ENCODE peak calls at places on chromosomes 4 and X, in six cellular contexts. One of them, this sample, is unnamed. For H3K4me1, the result is how much of the 10 kb centered on the place peaks cover.

GRCh38 chr4:83082777-83083176 is 31.8 kb downstream of the PLAC8 start:
- DNase-seq in heart left ventricle: no peak
- DNase-seq in GM23248: peak
- DNase-seq in CD8-positive, alpha-beta memory T cell: no peak
- DNase-seq in HAP-1: no peak
- DNase-seq in A549: no peak
- DNase-seq in this sample: no peak

GRCh38 chrX:96372313-96373046 is 312.2 kb upstream of the DIAPH2 start:
- DNase-seq in heart left ventricle: no peak
- DNase-seq in GM23248: peak
- DNase-seq in CD8-positive, alpha-beta memory T cell: no peak
- DNase-seq in HAP-1: peak
- DNase-seq in A549: peak
- DNase-seq in this sample: peak

GRCh38 chr4:23945521-23946017 is 55.7 kb upstream of the PPARGC1A start:
- DNase-seq in heart left ventricle: no peak
- DNase-seq in GM23248: peak
- DNase-seq in CD8-positive, alpha-beta memory T cell: no peak
- DNase-seq in HAP-1: no peak
- DNase-seq in A549: no peak
- DNase-seq in this sample: no peak

GRCh38 chr4:40838742-40839141 is 89.0 kb downstream of the NSUN7 start:
- DNase-seq in heart left ventricle: no peak
- DNase-seq in GM23248: peak
- DNase-seq in CD8-positive, alpha-beta memory T cell: no peak
- DNase-seq in HAP-1: no peak
- DNase-seq in A549: no peak
- DNase-seq in this sample: no peak

GRCh38 chrX:23637187-23637586 is 30.1 kb upstream of the PRDX4 start:
- DNase-seq in heart left ventricle: no peak
- DNase-seq in GM23248: no peak
- DNase-seq in CD8-positive, alpha-beta memory T cell: no peak
- DNase-seq in HAP-1: no peak
- DNase-seq in A549: no peak
- DNase-seq in this sample: no peak

GRCh38 chr4:88158360-88159136 is at the start of gene ABCG2:
- DNase-seq in heart left ventricle: peak
- DNase-seq in GM23248: peak
- DNase-seq in CD8-positive, alpha-beta memory T cell: peak
- DNase-seq in HAP-1: peak
- DNase-seq in A549: peak
- DNase-seq in this sample: peak

GRCh38 chr4:186069734-186070133 is 778 bp downstream of the TLR3 start:
- DNase-seq in heart left ventricle: no peak
- DNase-seq in GM23248: no peak
- DNase-seq in CD8-positive, alpha-beta memory T cell: no peak
- DNase-seq in HAP-1: no peak
- DNase-seq in A549: no peak
- DNase-seq in this sample: no peak

GRCh38 chrX:18424482-18425198 is 768 bp upstream of the CDKL5 start:
- DNase-seq in heart left ventricle: peak
- DNase-seq in GM23248: peak
- DNase-seq in CD8-positive, alpha-beta memory T cell: peak
- DNase-seq in HAP-1: peak
- DNase-seq in A549: peak
- DNase-seq in this sample: no peak

GRCh38 chr4:31674313-31674947 is 954.3 kb downstream of the PCDH7 start:
- DNase-seq in heart left ventricle: no peak
- DNase-seq in GM23248: no peak
- DNase-seq in CD8-positive, alpha-beta memory T cell: no peak
- DNase-seq in HAP-1: peak
- DNase-seq in A549: no peak
- DNase-seq in this sample: no peak

GRCh38 chr4:40321671-40322131 is 13.4 kb upstream of the CHRNA9 start:
- DNase-seq in heart left ventricle: no peak
- DNase-seq in GM23248: peak
- DNase-seq in CD8-positive, alpha-beta memory T cell: no peak
- DNase-seq in HAP-1: peak
- DNase-seq in A549: no peak
- DNase-seq in this sample: no peak

GRCh38 chr4:181264908-181265307 is 978.3 kb upstream of the TENM3 start:
- DNase-seq in heart left ventricle: no peak
- DNase-seq in GM23248: no peak
- DNase-seq in CD8-positive, alpha-beta memory T cell: no peak
- DNase-seq in HAP-1: no peak
- DNase-seq in A549: no peak
- DNase-seq in this sample: no peak

GRCh38 chrX:10545882-10546281 is 74.5 kb downstream of the MID1 start:
- DNase-seq in heart left ventricle: no peak
- DNase-seq in GM23248: no peak
- DNase-seq in CD8-positive, alpha-beta memory T cell: no peak
- DNase-seq in HAP-1: no peak
- DNase-seq in A549: no peak
- DNase-seq in this sample: no peak

GRCh38 chr4:40750461-40751258 is 905 bp downstream of the NSUN7 start:
- DNase-seq in heart left ventricle: no peak
- DNase-seq in GM23248: peak
- DNase-seq in CD8-positive, alpha-beta memory T cell: no peak
- DNase-seq in HAP-1: no peak
- DNase-seq in A549: no peak
- DNase-seq in this sample: peak

GRCh38 chr4:77015390-77015789 is 60.4 kb downstream of the CCNI start:
- DNase-seq in heart left ventricle: no peak
- DNase-seq in GM23248: peak
- DNase-seq in CD8-positive, alpha-beta memory T cell: no peak
- DNase-seq in HAP-1: no peak
- DNase-seq in A549: no peak
- DNase-seq in this sample: no peak

GRCh38 chr4:54063737-54064316 is 578 bp downstream of the CHIC2 start:
- DNase-seq in heart left ventricle: peak
- DNase-seq in GM23248: peak
- DNase-seq in CD8-positive, alpha-beta memory T cell: peak
- DNase-seq in HAP-1: peak
- DNase-seq in A549: peak
- DNase-seq in this sample: peak

GRCh38 chr4:61395754-61396153 is 195.6 kb downstream of the ADGRL3 start:
- DNase-seq in heart left ventricle: no peak
- DNase-seq in GM23248: no peak
- DNase-seq in CD8-positive, alpha-beta memory T cell: no peak
- DNase-seq in HAP-1: no peak
- DNase-seq in A549: no peak
- DNase-seq in this sample: no peak

GRCh38 chr4:61400446-61400845 is 200.3 kb downstream of the ADGRL3 start:
- DNase-seq in heart left ventricle: no peak
- DNase-seq in GM23248: no peak
- DNase-seq in CD8-positive, alpha-beta memory T cell: no peak
- DNase-seq in HAP-1: no peak
- DNase-seq in A549: no peak
- DNase-seq in this sample: no peak

GRCh38 chr4:61401771-61402170 is 201.6 kb downstream of the ADGRL3 start:
- DNase-seq in heart left ventricle: no peak
- DNase-seq in GM23248: no peak
- DNase-seq in CD8-positive, alpha-beta memory T cell: no peak
- DNase-seq in HAP-1: no peak
- DNase-seq in A549: no peak
- DNase-seq in this sample: no peak

DNA sequence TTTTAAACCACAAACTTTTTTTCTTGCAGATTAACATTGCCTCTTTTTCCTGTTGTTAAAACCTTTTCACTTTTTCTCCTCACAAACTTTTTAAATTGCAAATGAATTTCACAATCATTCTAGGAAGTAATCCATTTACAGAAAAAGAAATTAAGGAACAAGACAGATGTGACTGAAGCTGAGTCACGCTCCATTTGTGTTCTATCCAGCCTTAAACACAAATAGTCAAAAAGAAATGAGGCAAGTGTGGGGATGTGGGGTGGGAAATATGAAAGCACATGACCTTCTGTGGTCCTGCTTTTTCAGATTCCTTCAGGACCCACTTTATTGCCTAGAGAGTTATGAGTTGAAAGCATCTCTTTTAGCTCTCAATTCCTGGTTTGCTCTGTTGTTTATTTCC is 197.0 kb downstream of the ADGRL3 start:
- DNase-seq in heart left ventricle: no peak
- DNase-seq in GM23248: no peak
- DNase-seq in CD8-positive, alpha-beta memory T cell: no peak
- DNase-seq in HAP-1: no peak
- DNase-seq in A549: no peak
- DNase-seq in this sample: no peak
- H3K4me1 ChIP-seq in heart left ventricle: under half
- H3K4me1 ChIP-seq in GM23248: under half
- H3K4me1 ChIP-seq in CD8-positive, alpha-beta memory T cell: under half
- H3K4me1 ChIP-seq in HAP-1: under half
- H3K4me1 ChIP-seq in A549: under half
- H3K4me1 ChIP-seq in this sample: under half

DNA sequence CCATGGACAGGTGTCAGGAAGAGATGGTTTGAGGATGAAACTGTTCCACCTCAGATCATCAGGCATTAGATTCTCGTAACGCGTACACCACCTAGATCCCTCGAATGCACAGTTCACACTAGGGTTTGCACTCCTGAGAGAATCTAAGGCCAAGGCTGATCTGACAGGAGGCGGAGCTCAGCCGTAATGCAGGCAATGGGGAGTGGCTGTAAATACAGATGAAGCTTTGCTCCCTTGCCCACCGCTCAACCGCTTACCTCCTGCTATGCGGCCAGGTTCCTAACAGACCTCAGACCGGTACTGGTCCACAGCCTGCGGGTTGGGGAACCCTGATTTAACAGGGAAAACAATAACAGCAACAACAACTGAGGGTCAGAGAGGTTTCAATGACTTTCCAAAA is 2.0 kb upstream of the TEC start:
- DNase-seq in heart left ventricle: no peak
- DNase-seq in GM23248: no peak
- DNase-seq in CD8-positive, alpha-beta memory T cell: no peak
- DNase-seq in HAP-1: no peak
- DNase-seq in A549: no peak
- DNase-seq in this sample: no peak
- H3K4me1 ChIP-seq in heart left ventricle: under half
- H3K4me1 ChIP-seq in GM23248: under half
- H3K4me1 ChIP-seq in CD8-positive, alpha-beta memory T cell: under half
- H3K4me1 ChIP-seq in HAP-1: under half
- H3K4me1 ChIP-seq in A549: under half
- H3K4me1 ChIP-seq in this sample: under half

DNA sequence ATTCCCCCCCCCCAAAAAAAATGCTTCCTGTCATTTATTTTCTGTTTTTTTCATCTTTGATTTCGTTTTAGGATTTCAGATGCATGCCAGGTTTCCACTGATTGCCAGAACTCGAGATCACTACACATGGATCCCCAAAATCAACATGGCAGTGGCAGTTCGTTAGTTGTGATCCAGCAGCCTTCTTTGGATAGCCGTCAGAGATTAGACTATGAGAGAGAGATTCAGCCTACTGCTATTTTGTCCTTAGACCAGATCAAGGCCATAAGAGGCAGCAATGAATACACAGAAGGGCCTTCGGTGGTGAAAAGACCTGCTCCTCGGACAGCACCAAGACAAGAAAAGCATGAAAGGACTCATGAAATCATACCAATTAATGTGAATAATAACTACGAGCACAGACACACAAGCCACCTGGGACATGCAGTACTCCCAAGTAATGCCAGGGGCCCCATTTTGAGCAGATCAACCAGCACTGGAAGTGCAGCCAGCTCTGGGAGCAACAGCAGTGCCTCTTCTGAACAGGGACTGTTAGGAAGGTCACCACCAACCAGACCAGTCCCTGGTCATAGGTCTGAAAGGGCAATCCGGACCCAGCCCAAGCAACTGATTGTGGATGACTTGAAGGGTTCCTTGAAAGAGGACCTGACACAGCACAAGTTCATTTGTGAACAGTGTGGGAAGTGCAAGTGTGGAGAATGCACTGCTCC is 5.0 kb downstream of the SPRY1 start:
- DNase-seq in heart left ventricle: no peak
- DNase-seq in GM23248: no peak
- DNase-seq in CD8-positive, alpha-beta memory T cell: no peak
- DNase-seq in HAP-1: no peak
- DNase-seq in A549: no peak
- DNase-seq in this sample: no peak
- H3K4me1 ChIP-seq in heart left ventricle: under half
- H3K4me1 ChIP-seq in GM23248: under half
- H3K4me1 ChIP-seq in CD8-positive, alpha-beta memory T cell: under half
- H3K4me1 ChIP-seq in HAP-1: under half
- H3K4me1 ChIP-seq in A549: under half
- H3K4me1 ChIP-seq in this sample: under half

GRCh38 chr4:26208237-26208985 is 112.4 kb upstream of the RBPJ start:
- DNase-seq in heart left ventricle: no peak
- DNase-seq in GM23248: no peak
- DNase-seq in CD8-positive, alpha-beta memory T cell: no peak
- DNase-seq in HAP-1: no peak
- DNase-seq in A549: no peak
- DNase-seq in this sample: no peak
- H3K4me1 ChIP-seq in heart left ventricle: under half
- H3K4me1 ChIP-seq in GM23248: under half
- H3K4me1 ChIP-seq in CD8-positive, alpha-beta memory T cell: under half
- H3K4me1 ChIP-seq in HAP-1: under half
- H3K4me1 ChIP-seq in A549: under half
- H3K4me1 ChIP-seq in this sample: under half

This sample was measured in mucosa of descending colon.